ENCODE peak calls at places on chromosomes 6 and 20, in six cellular contexts. N is T1000; O is adrenal gland; H is NCI-H1105 treated with DMSO at 0.1 percent for 48 hours; D is left kidney; A is activated T-helper 2 cell treated with anti-CD3 and anti-CD28 coated beads, Interferon-gamma antibody, Interleukin-2, Interleukin-4, amounts not matched to agents 10 μg/mL and 5 μg/mL and 100 μg/mL, durations not matched to agents 14 hours and 24 hours and 36 hours. V is an unnamed sample.

GRCh38 chr6:1613631-1614447 is 4.1 kb downstream of the FOXC1 start:
- DNase-seq in N (peak), O (no peak), H (no peak), D (peak), A (no peak), V (peak)

GRCh38 chr6:24910331-24910849 is 25.4 kb downstream of the RIPOR2 start:
- DNase-seq in N (no peak), O (no peak), H (no peak), D (peak), A (no peak), V (peak)

GRCh38 chr6:98827295-98828159 is 6.8 kb upstream of the POU3F2 start:
- DNase-seq in N (no peak), O (no peak), H (no peak), D (peak), A (no peak), V (no peak)

GRCh38 chr6:13766201-13766634 is 48.1 kb downstream of the MCUR1 start:
- DNase-seq in N (no peak), O (no peak), H (no peak), D (peak), A (no peak), V (no peak)

GRCh38 chr6:156977527-156978291 is 200.5 kb downstream of the ARID1B start:
- DNase-seq in N (no peak), O (peak), H (peak), D (no peak), A (no peak), V (peak)

GRCh38 chr6:105494688-105495087 is 91.8 kb upstream of the PREP start:
- DNase-seq in N (no peak), O (no peak), H (no peak), D (no peak), A (no peak), V (no peak)

GRCh38 chr6:25637946-25638345 is 14.1 kb upstream of the SCGN start:
- DNase-seq in N (no peak), O (no peak), H (peak), D (peak), A (no peak), V (peak)

GRCh38 chr20:24060851-24061590 is 72.4 kb upstream of the GGTLC1 start:
- DNase-seq in N (no peak), O (no peak), H (no peak), D (no peak), A (no peak), V (no peak)

GRCh38 chr6:126718600-126719327 is 378.8 kb downstream of the CENPW start:
- DNase-seq in N (no peak), O (no peak), H (no peak), D (peak), A (no peak), V (no peak)

GRCh38 chr20:43824279-43824678 is 90.4 kb upstream of the TOX2 start:
- DNase-seq in N (no peak), O (no peak), H (no peak), D (no peak), A (no peak), V (no peak)

GRCh38 chr20:45985573-45985972 is 13.6 kb upstream of the ZNF335 start:
- DNase-seq in N (no peak), O (no peak), H (no peak), D (no peak), A (no peak), V (no peak)

V was measured in NCI-H748 treated with DMSO at 0.1 percent for 48 hours.